ENCODE peak calls at places on chromosome 16, in six cellular contexts. E, M, T, Z, J and D are unnamed samples.

GRCh38 chr16:10495031-10495345 is 85.4 kb downstream of the EMP2 start:
- DNase-seq in E (no peak), M (no peak), T (no peak), Z (no peak), J (no peak), D (no peak)

GRCh38 chr16:67934306-67935095 is 2.1 kb downstream of the PSMB10 start:
- DNase-seq in E (no peak), M (no peak), T (no peak), Z (no peak), J (no peak), D (no peak)

GRCh38 chr16:88705076-88705684 is 1.0 kb downstream of the RNF166 start:
- DNase-seq in E (peak), M (no peak), T (peak), Z (no peak), J (no peak), D (no peak)

GRCh38 chr16:88638323-88639230 is at the start of gene IL17C:
- DNase-seq in E (no peak), M (no peak), T (no peak), Z (no peak), J (no peak), D (no peak)

GRCh38 chr16:71513302-71513701 is 12.9 kb upstream of the CHST4 start:
- DNase-seq in E (no peak), M (no peak), T (no peak), Z (no peak), J (no peak), D (no peak)

GRCh38 chr16:83926726-83927397 is 26.2 kb upstream of the OSGIN1 start:
- DNase-seq in E (peak), M (peak), T (peak), Z (peak), J (peak), D (peak)

GRCh38 chr16:67561824-67562525 is 351 bp upstream of the CTCF start:
- DNase-seq in E (peak), M (peak), T (peak), Z (peak), J (peak), D (peak)

GRCh38 chr16:27273670-27274522 is 5.3 kb upstream of the NSMCE1 start:
- DNase-seq in E (no peak), M (no peak), T (no peak), Z (no peak), J (no peak), D (no peak)

GRCh38 chr16:11361751-11362742 is 16.8 kb downstream of the RMI2 start:
- DNase-seq in E (no peak), M (no peak), T (no peak), Z (peak), J (no peak), D (no peak)

GRCh38 chr16:67917852-67918236 is 13.8 kb downstream of the CTRL start:
- DNase-seq in E (no peak), M (peak), T (no peak), Z (no peak), J (no peak), D (no peak)

GRCh38 chr16:87806608-87807546 is 41.1 kb upstream of the KLHDC4 start:
- DNase-seq in E (peak), M (peak), T (peak), Z (peak), J (peak), D (peak)

GRCh38 chr16:55464375-55464774 is 14.6 kb upstream of the MMP2 start:
- DNase-seq in E (no peak), M (no peak), T (no peak), Z (no peak), J (no peak), D (no peak)

GRCh38 chr16:15440852-15441251 is 6.5 kb downstream of the BMERB1 start:
- DNase-seq in E (peak), M (peak), T (no peak), Z (no peak), J (no peak), D (no peak)

GRCh38 chr16:13435873-13436474 is 484.0 kb upstream of the ERCC4 start:
- DNase-seq in E (no peak), M (no peak), T (no peak), Z (no peak), J (no peak), D (no peak)

GRCh38 chr16:22232277-22233049 is 26.4 kb downstream of the EEF2K start:
- DNase-seq in E (no peak), M (peak), T (no peak), Z (no peak), J (peak), D (peak)

GRCh38 chr16:2779978-2780898 is 3.2 kb upstream of the ELOB start:
- DNase-seq in E (no peak), M (no peak), T (no peak), Z (peak), J (no peak), D (no peak)

GRCh38 chr16:3530371-3530914 is 29.6 kb downstream of the CLUAP1 start:
- DNase-seq in E (no peak), M (no peak), T (no peak), Z (no peak), J (no peak), D (no peak)

GRCh38 chr16:53529529-53529928 is 26.5 kb upstream of the AKTIP start:
- DNase-seq in E (no peak), M (no peak), T (no peak), Z (no peak), J (no peak), D (no peak)

GRCh38 chr16:68685685-68686478 is 40.8 kb downstream of the CDH3 start:
- DNase-seq in E (no peak), M (no peak), T (no peak), Z (no peak), J (no peak), D (no peak)

GRCh38 chr16:67181346-67181745 is 2.4 kb downstream of the MATCAP1 start:
- DNase-seq in E (peak), M (peak), T (no peak), Z (no peak), J (peak), D (peak)

GRCh38 chr16:67672739-67673662 is 6.4 kb downstream of the C16orf86 start:
- DNase-seq in E (peak), M (peak), T (peak), Z (no peak), J (peak), D (peak)

GRCh38 chr16:69309316-69309715 is 1.8 kb upstream of the VPS4A start:
- DNase-seq in E (no peak), M (no peak), T (no peak), Z (peak), J (no peak), D (no peak)

GRCh38 chr16:82761858-82762257 is 135.1 kb downstream of the CDH13 start:
- DNase-seq in E (peak), M (peak), T (no peak), Z (no peak), J (peak), D (no peak)

GRCh38 chr16:85137323-85138072 is 25.2 kb upstream of the CIBAR2 start:
- DNase-seq in E (peak), M (peak), T (peak), Z (peak), J (peak), D (peak)

GRCh38 chr16:51907680-51908079 is 639.3 kb downstream of the TOX3 start:
- DNase-seq in E (no peak), M (no peak), T (no peak), Z (no peak), J (no peak), D (no peak)

GRCh38 chr16:84226026-84226425 is 13.8 kb downstream of the KCNG4 start:
- DNase-seq in E (no peak), M (no peak), T (no peak), Z (no peak), J (no peak), D (no peak)

GRCh38 chr16:57925310-57925709 is 45.6 kb downstream of the CNGB1 start:
- DNase-seq in E (no peak), M (no peak), T (no peak), Z (no peak), J (no peak), D (no peak)

GRCh38 chr16:20084624-20085226 is 11.0 kb upstream of the GPR139 start:
- DNase-seq in E (no peak), M (no peak), T (no peak), Z (no peak), J (no peak), D (no peak)

GRCh38 chr16:2846511-2847310 is 11.3 kb downstream of the PRSS22 start:
- DNase-seq in E (peak), M (peak), T (no peak), Z (no peak), J (no peak), D (no peak)

GRCh38 chr16:75218256-75219076 is at the start of gene CTRB1:
- DNase-seq in E (no peak), M (no peak), T (no peak), Z (no peak), J (no peak), D (no peak)

GRCh38 chr16:10835281-10835931 is 16.8 kb upstream of the TVP23A start:
- DNase-seq in E (no peak), M (no peak), T (peak), Z (no peak), J (no peak), D (no peak)

GRCh38 chr16:26645629-26646028 is 421.1 kb upstream of the C16orf82 start:
- DNase-seq in E (no peak), M (no peak), T (no peak), Z (no peak), J (no peak), D (no peak)

GRCh38 chr16:72864130-72864833 is 183.6 kb downstream of the ZFHX3 start:
- DNase-seq in E (no peak), M (no peak), T (no peak), Z (peak), J (no peak), D (no peak)

GRCh38 chr16:8931864-8932263 is 31.8 kb downstream of the USP7 start:
- DNase-seq in E (peak), M (peak), T (peak), Z (no peak), J (peak), D (no peak)

GRCh38 chr16:65441501-65441900 is 319.6 kb upstream of the CDH11 start:
- DNase-seq in E (no peak), M (no peak), T (no peak), Z (no peak), J (no peak), D (no peak)